ENCODE peak calls at places on chromosomes 1 and 21, in five cellular contexts. One of them, this sample, is unnamed.

GRCh38 chr1:42422672-42423236 is 33.1 kb downstream of the ZMYND12 start:
- DNase-seq in HEK293T: no peak
- DNase-seq in activated T-helper 1 cell treated with anti-CD3 and anti-CD28 coated beads, Interleukin-12 subunit alpha, Interleukin-12 subunit beta, Interleukin-2, Interleukin-4 antibody, amounts not matched to agents 30 ng/mL and 10 ng/mL and 1 ng/mL, durations not matched to agents 14 hours and 24 hours and 36 hours: no peak
- DNase-seq in fibroblast of pulmonary artery: no peak
- DNase-seq in NCI-H1436: peak; percentile 72
- DNase-seq in this sample: no peak

GRCh38 chr1:14742181-14742980 is 143.9 kb downstream of the KAZN start:
- DNase-seq in HEK293T: no peak
- DNase-seq in activated T-helper 1 cell treated with anti-CD3 and anti-CD28 coated beads, Interleukin-12 subunit alpha, Interleukin-12 subunit beta, Interleukin-2, Interleukin-4 antibody, amounts not matched to agents 30 ng/mL and 10 ng/mL and 1 ng/mL, durations not matched to agents 14 hours and 24 hours and 36 hours: no peak
- DNase-seq in fibroblast of pulmonary artery: peak; percentile 93
- DNase-seq in NCI-H1436: no peak
- DNase-seq in this sample: no peak

GRCh38 chr1:173355281-173356031 is 121.7 kb upstream of the PRDX6 start:
- DNase-seq in HEK293T: no peak
- DNase-seq in activated T-helper 1 cell treated with anti-CD3 and anti-CD28 coated beads, Interleukin-12 subunit alpha, Interleukin-12 subunit beta, Interleukin-2, Interleukin-4 antibody, amounts not matched to agents 30 ng/mL and 10 ng/mL and 1 ng/mL, durations not matched to agents 14 hours and 24 hours and 36 hours: no peak
- DNase-seq in fibroblast of pulmonary artery: peak; percentile 34
- DNase-seq in NCI-H1436: no peak
- DNase-seq in this sample: no peak

GRCh38 chr1:40032240-40032891 is 8.2 kb upstream of the CAP1 start:
- DNase-seq in HEK293T: peak; percentile 56
- DNase-seq in activated T-helper 1 cell treated with anti-CD3 and anti-CD28 coated beads, Interleukin-12 subunit alpha, Interleukin-12 subunit beta, Interleukin-2, Interleukin-4 antibody, amounts not matched to agents 30 ng/mL and 10 ng/mL and 1 ng/mL, durations not matched to agents 14 hours and 24 hours and 36 hours: peak; percentile 24
- DNase-seq in fibroblast of pulmonary artery: peak; percentile 84
- DNase-seq in NCI-H1436: peak; percentile 43
- DNase-seq in this sample: peak; percentile 41

GRCh38 chr1:5479876-5480275 is 512.3 kb downstream of the NPHP4 start:
- DNase-seq in HEK293T: no peak
- DNase-seq in activated T-helper 1 cell treated with anti-CD3 and anti-CD28 coated beads, Interleukin-12 subunit alpha, Interleukin-12 subunit beta, Interleukin-2, Interleukin-4 antibody, amounts not matched to agents 30 ng/mL and 10 ng/mL and 1 ng/mL, durations not matched to agents 14 hours and 24 hours and 36 hours: no peak
- DNase-seq in fibroblast of pulmonary artery: no peak
- DNase-seq in NCI-H1436: no peak
- DNase-seq in this sample: peak; percentile 84

GRCh38 chr1:119482517-119483425 is 24.2 kb upstream of the HSD3B1 start:
- DNase-seq in HEK293T: no peak
- DNase-seq in activated T-helper 1 cell treated with anti-CD3 and anti-CD28 coated beads, Interleukin-12 subunit alpha, Interleukin-12 subunit beta, Interleukin-2, Interleukin-4 antibody, amounts not matched to agents 30 ng/mL and 10 ng/mL and 1 ng/mL, durations not matched to agents 14 hours and 24 hours and 36 hours: no peak
- DNase-seq in fibroblast of pulmonary artery: no peak
- DNase-seq in NCI-H1436: no peak
- DNase-seq in this sample: no peak

GRCh38 chr1:182279302-182279701 is 112.3 kb downstream of the GLUL start:
- DNase-seq in HEK293T: no peak
- DNase-seq in activated T-helper 1 cell treated with anti-CD3 and anti-CD28 coated beads, Interleukin-12 subunit alpha, Interleukin-12 subunit beta, Interleukin-2, Interleukin-4 antibody, amounts not matched to agents 30 ng/mL and 10 ng/mL and 1 ng/mL, durations not matched to agents 14 hours and 24 hours and 36 hours: no peak
- DNase-seq in fibroblast of pulmonary artery: no peak
- DNase-seq in NCI-H1436: no peak
- DNase-seq in this sample: no peak

GRCh38 chr1:214248294-214249082 is 32.5 kb upstream of the SMYD2 start:
- DNase-seq in HEK293T: no peak
- DNase-seq in activated T-helper 1 cell treated with anti-CD3 and anti-CD28 coated beads, Interleukin-12 subunit alpha, Interleukin-12 subunit beta, Interleukin-2, Interleukin-4 antibody, amounts not matched to agents 30 ng/mL and 10 ng/mL and 1 ng/mL, durations not matched to agents 14 hours and 24 hours and 36 hours: no peak
- DNase-seq in fibroblast of pulmonary artery: no peak
- DNase-seq in NCI-H1436: no peak
- DNase-seq in this sample: no peak

GRCh38 chr1:228346731-228347130 is 59.9 kb downstream of the TRIM11 start:
- DNase-seq in HEK293T: no peak
- DNase-seq in activated T-helper 1 cell treated with anti-CD3 and anti-CD28 coated beads, Interleukin-12 subunit alpha, Interleukin-12 subunit beta, Interleukin-2, Interleukin-4 antibody, amounts not matched to agents 30 ng/mL and 10 ng/mL and 1 ng/mL, durations not matched to agents 14 hours and 24 hours and 36 hours: no peak
- DNase-seq in fibroblast of pulmonary artery: no peak
- DNase-seq in NCI-H1436: no peak
- DNase-seq in this sample: no peak

GRCh38 chr1:52727114-52727586 is 897 bp downstream of the ZYG11B start:
- DNase-seq in HEK293T: peak; percentile 17
- DNase-seq in activated T-helper 1 cell treated with anti-CD3 and anti-CD28 coated beads, Interleukin-12 subunit alpha, Interleukin-12 subunit beta, Interleukin-2, Interleukin-4 antibody, amounts not matched to agents 30 ng/mL and 10 ng/mL and 1 ng/mL, durations not matched to agents 14 hours and 24 hours and 36 hours: no peak
- DNase-seq in fibroblast of pulmonary artery: no peak
- DNase-seq in NCI-H1436: no peak
- DNase-seq in this sample: peak; percentile 15

GRCh38 chr1:44433209-44433608 is 28.2 kb downstream of the RNF220 start:
- DNase-seq in HEK293T: no peak
- DNase-seq in activated T-helper 1 cell treated with anti-CD3 and anti-CD28 coated beads, Interleukin-12 subunit alpha, Interleukin-12 subunit beta, Interleukin-2, Interleukin-4 antibody, amounts not matched to agents 30 ng/mL and 10 ng/mL and 1 ng/mL, durations not matched to agents 14 hours and 24 hours and 36 hours: no peak
- DNase-seq in fibroblast of pulmonary artery: peak; percentile 26
- DNase-seq in NCI-H1436: no peak
- DNase-seq in this sample: no peak

GRCh38 chr1:150798509-150798908 is 9.6 kb downstream of the CTSK start:
- DNase-seq in HEK293T: no peak
- DNase-seq in activated T-helper 1 cell treated with anti-CD3 and anti-CD28 coated beads, Interleukin-12 subunit alpha, Interleukin-12 subunit beta, Interleukin-2, Interleukin-4 antibody, amounts not matched to agents 30 ng/mL and 10 ng/mL and 1 ng/mL, durations not matched to agents 14 hours and 24 hours and 36 hours: no peak
- DNase-seq in fibroblast of pulmonary artery: no peak
- DNase-seq in NCI-H1436: peak; percentile 64
- DNase-seq in this sample: no peak

GRCh38 chr21:34364921-34365320 is 1.1 kb downstream of the KCNE2 start:
- DNase-seq in HEK293T: no peak
- DNase-seq in activated T-helper 1 cell treated with anti-CD3 and anti-CD28 coated beads, Interleukin-12 subunit alpha, Interleukin-12 subunit beta, Interleukin-2, Interleukin-4 antibody, amounts not matched to agents 30 ng/mL and 10 ng/mL and 1 ng/mL, durations not matched to agents 14 hours and 24 hours and 36 hours: no peak
- DNase-seq in fibroblast of pulmonary artery: no peak
- DNase-seq in NCI-H1436: no peak
- DNase-seq in this sample: no peak

GRCh38 chr1:156664949-156665411 is 12.2 kb downstream of the NES start:
- DNase-seq in HEK293T: no peak
- DNase-seq in activated T-helper 1 cell treated with anti-CD3 and anti-CD28 coated beads, Interleukin-12 subunit alpha, Interleukin-12 subunit beta, Interleukin-2, Interleukin-4 antibody, amounts not matched to agents 30 ng/mL and 10 ng/mL and 1 ng/mL, durations not matched to agents 14 hours and 24 hours and 36 hours: no peak
- DNase-seq in fibroblast of pulmonary artery: no peak
- DNase-seq in NCI-H1436: no peak
- DNase-seq in this sample: no peak

GRCh38 chr21:17461014-17461413 is 51.8 kb upstream of the CXADR start:
- DNase-seq in HEK293T: no peak
- DNase-seq in activated T-helper 1 cell treated with anti-CD3 and anti-CD28 coated beads, Interleukin-12 subunit alpha, Interleukin-12 subunit beta, Interleukin-2, Interleukin-4 antibody, amounts not matched to agents 30 ng/mL and 10 ng/mL and 1 ng/mL, durations not matched to agents 14 hours and 24 hours and 36 hours: no peak
- DNase-seq in fibroblast of pulmonary artery: peak; percentile 90
- DNase-seq in NCI-H1436: no peak
- DNase-seq in this sample: no peak

GRCh38 chr21:27693376-27693775 is 726.5 kb upstream of the ADAMTS5 start:
- DNase-seq in HEK293T: no peak
- DNase-seq in activated T-helper 1 cell treated with anti-CD3 and anti-CD28 coated beads, Interleukin-12 subunit alpha, Interleukin-12 subunit beta, Interleukin-2, Interleukin-4 antibody, amounts not matched to agents 30 ng/mL and 10 ng/mL and 1 ng/mL, durations not matched to agents 14 hours and 24 hours and 36 hours: no peak
- DNase-seq in fibroblast of pulmonary artery: peak; percentile 49
- DNase-seq in NCI-H1436: no peak
- DNase-seq in this sample: no peak

GRCh38 chr1:113788802-113789201 is 23.5 kb downstream of the RSBN1 start:
- DNase-seq in HEK293T: no peak
- DNase-seq in activated T-helper 1 cell treated with anti-CD3 and anti-CD28 coated beads, Interleukin-12 subunit alpha, Interleukin-12 subunit beta, Interleukin-2, Interleukin-4 antibody, amounts not matched to agents 30 ng/mL and 10 ng/mL and 1 ng/mL, durations not matched to agents 14 hours and 24 hours and 36 hours: no peak
- DNase-seq in fibroblast of pulmonary artery: no peak
- DNase-seq in NCI-H1436: no peak
- DNase-seq in this sample: no peak

GRCh38 chr1:178912597-178912996 is 41.7 kb upstream of the ANGPTL1 start:
- DNase-seq in HEK293T: no peak
- DNase-seq in activated T-helper 1 cell treated with anti-CD3 and anti-CD28 coated beads, Interleukin-12 subunit alpha, Interleukin-12 subunit beta, Interleukin-2, Interleukin-4 antibody, amounts not matched to agents 30 ng/mL and 10 ng/mL and 1 ng/mL, durations not matched to agents 14 hours and 24 hours and 36 hours: no peak
- DNase-seq in fibroblast of pulmonary artery: no peak
- DNase-seq in NCI-H1436: no peak
- DNase-seq in this sample: no peak

GRCh38 chr1:79069828-79070227 is 63.3 kb upstream of the ADGRL4 start:
- DNase-seq in HEK293T: no peak
- DNase-seq in activated T-helper 1 cell treated with anti-CD3 and anti-CD28 coated beads, Interleukin-12 subunit alpha, Interleukin-12 subunit beta, Interleukin-2, Interleukin-4 antibody, amounts not matched to agents 30 ng/mL and 10 ng/mL and 1 ng/mL, durations not matched to agents 14 hours and 24 hours and 36 hours: no peak
- DNase-seq in fibroblast of pulmonary artery: no peak
- DNase-seq in NCI-H1436: no peak
- DNase-seq in this sample: no peak

GRCh38 chr21:28016571-28016970 is 976.1 kb downstream of the LTN1 start:
- DNase-seq in HEK293T: no peak
- DNase-seq in activated T-helper 1 cell treated with anti-CD3 and anti-CD28 coated beads, Interleukin-12 subunit alpha, Interleukin-12 subunit beta, Interleukin-2, Interleukin-4 antibody, amounts not matched to agents 30 ng/mL and 10 ng/mL and 1 ng/mL, durations not matched to agents 14 hours and 24 hours and 36 hours: no peak
- DNase-seq in fibroblast of pulmonary artery: no peak
- DNase-seq in NCI-H1436: no peak
- DNase-seq in this sample: no peak

GRCh38 chr21:31103163-31103562 is 64.9 kb upstream of the KRTAP19-8 start:
- DNase-seq in HEK293T: no peak
- DNase-seq in activated T-helper 1 cell treated with anti-CD3 and anti-CD28 coated beads, Interleukin-12 subunit alpha, Interleukin-12 subunit beta, Interleukin-2, Interleukin-4 antibody, amounts not matched to agents 30 ng/mL and 10 ng/mL and 1 ng/mL, durations not matched to agents 14 hours and 24 hours and 36 hours: no peak
- DNase-seq in fibroblast of pulmonary artery: no peak
- DNase-seq in NCI-H1436: no peak
- DNase-seq in this sample: no peak

GRCh38 chr1:221793439-221794078 is 51.7 kb upstream of the DUSP10 start:
- DNase-seq in HEK293T: no peak
- DNase-seq in activated T-helper 1 cell treated with anti-CD3 and anti-CD28 coated beads, Interleukin-12 subunit alpha, Interleukin-12 subunit beta, Interleukin-2, Interleukin-4 antibody, amounts not matched to agents 30 ng/mL and 10 ng/mL and 1 ng/mL, durations not matched to agents 14 hours and 24 hours and 36 hours: no peak
- DNase-seq in fibroblast of pulmonary artery: no peak
- DNase-seq in NCI-H1436: no peak
- DNase-seq in this sample: no peak

GRCh38 chr1:226325178-226325577 is 16.2 kb upstream of the LIN9 start:
- DNase-seq in HEK293T: no peak
- DNase-seq in activated T-helper 1 cell treated with anti-CD3 and anti-CD28 coated beads, Interleukin-12 subunit alpha, Interleukin-12 subunit beta, Interleukin-2, Interleukin-4 antibody, amounts not matched to agents 30 ng/mL and 10 ng/mL and 1 ng/mL, durations not matched to agents 14 hours and 24 hours and 36 hours: no peak
- DNase-seq in fibroblast of pulmonary artery: peak; percentile 10
- DNase-seq in NCI-H1436: no peak
- DNase-seq in this sample: no peak

GRCh38 chr1:162732566-162733335 is 57.8 kb upstream of the HSD17B7 start:
- DNase-seq in HEK293T: no peak
- DNase-seq in activated T-helper 1 cell treated with anti-CD3 and anti-CD28 coated beads, Interleukin-12 subunit alpha, Interleukin-12 subunit beta, Interleukin-2, Interleukin-4 antibody, amounts not matched to agents 30 ng/mL and 10 ng/mL and 1 ng/mL, durations not matched to agents 14 hours and 24 hours and 36 hours: no peak
- DNase-seq in fibroblast of pulmonary artery: peak; percentile 22
- DNase-seq in NCI-H1436: no peak
- DNase-seq in this sample: no peak

GRCh38 chr1:169550294-169550693 is 36.0 kb downstream of the F5 start:
- DNase-seq in HEK293T: peak; percentile 50
- DNase-seq in activated T-helper 1 cell treated with anti-CD3 and anti-CD28 coated beads, Interleukin-12 subunit alpha, Interleukin-12 subunit beta, Interleukin-2, Interleukin-4 antibody, amounts not matched to agents 30 ng/mL and 10 ng/mL and 1 ng/mL, durations not matched to agents 14 hours and 24 hours and 36 hours: no peak
- DNase-seq in fibroblast of pulmonary artery: peak; percentile 77
- DNase-seq in NCI-H1436: peak; percentile 26
- DNase-seq in this sample: peak; percentile 11

GRCh38 chr1:66333463-66334232 is 200.3 kb upstream of the SGIP1 start:
- DNase-seq in HEK293T: no peak
- DNase-seq in activated T-helper 1 cell treated with anti-CD3 and anti-CD28 coated beads, Interleukin-12 subunit alpha, Interleukin-12 subunit beta, Interleukin-2, Interleukin-4 antibody, amounts not matched to agents 30 ng/mL and 10 ng/mL and 1 ng/mL, durations not matched to agents 14 hours and 24 hours and 36 hours: no peak
- DNase-seq in fibroblast of pulmonary artery: peak; percentile 69
- DNase-seq in NCI-H1436: no peak
- DNase-seq in this sample: no peak